ENCODE peak calls at places on chromosomes 16 and 17, in nine cellular contexts. T is PC-3, R is heart right ventricle, Q is esophagus squamous epithelium, W is tibial nerve, L is neuronal stem cell, P is stomach, D is right lobe of liver, X is heart left ventricle. E is an unnamed sample.

GRCh38 chr16:54199486-54200160 is 87.0 kb downstream of the IRX3 start:
- DNase-seq in T (no peak), R (no peak), Q (no peak), W (no peak), L (no peak), P (no peak), D (no peak), X (no peak), E (no peak)

GRCh38 chr17:59914274-59914854 is 21.4 kb downstream of the RPS6KB1 start:
- DNase-seq in T (peak; percentile 70), R (no peak), Q (no peak), W (peak; percentile 22), L (peak; percentile 6), P (no peak), D (no peak), X (no peak), E (peak; percentile 50)

GRCh38 chr17:20955437-20956323 is 87.1 kb downstream of the USP22 start:
- DNase-seq in T (peak; percentile 76), R (no peak), Q (no peak), W (peak; percentile 26), L (no peak), P (no peak), D (no peak), X (no peak), E (peak; percentile 51)

GRCh38 chr16:28879261-28879840 is 1.1 kb downstream of the ATP2A1 start:
- DNase-seq in T (no peak), R (no peak), Q (no peak), W (no peak), L (no peak), P (no peak), D (no peak), X (no peak), E (no peak)

GRCh38 chr17:21066394-21066793 is 23.6 kb upstream of the USP22 start:
- DNase-seq in T (no peak), R (no peak), Q (no peak), W (no peak), L (no peak), P (peak; percentile 19), D (no peak), X (no peak), E (no peak)

GRCh38 chr17:66789093-66789492 is 45.8 kb upstream of the CACNG5 start:
- DNase-seq in T (no peak), R (no peak), Q (no peak), W (no peak), L (no peak), P (no peak), D (no peak), X (no peak), E (no peak)

GRCh38 chr17:48307814-48308411 is 122.1 kb downstream of the SKAP1 start:
- DNase-seq in T (peak; percentile 84), R (peak; percentile 8), Q (no peak), W (peak; percentile 16), L (peak; percentile 23), P (peak; percentile 54), D (peak; percentile 58), X (no peak), E (peak; percentile 64)

GRCh38 chr17:83083368-83084201 is 4.2 kb downstream of the METRNL start:
- DNase-seq in T (peak; percentile 86), R (no peak), Q (no peak), W (no peak), L (no peak), P (no peak), D (no peak), X (no peak), E (peak; percentile 56)

GRCh38 chr17:65027305-65027704 is 29.2 kb downstream of the GNA13 start:
- DNase-seq in T (peak; percentile 96), R (no peak), Q (no peak), W (no peak), L (no peak), P (no peak), D (no peak), X (no peak), E (no peak)

GRCh38 chr17:27621557-27621956 is 9.4 kb upstream of the LGALS9 start:
- DNase-seq in T (no peak), R (no peak), Q (no peak), W (no peak), L (no peak), P (no peak), D (no peak), X (no peak), E (no peak)

GRCh38 chr16:62041401-62041800 is 5.2 kb upstream of the CDH8 start:
- DNase-seq in T (peak; percentile 68), R (no peak), Q (no peak), W (no peak), L (no peak), P (no peak), D (no peak), X (no peak), E (no peak)

GRCh38 chr17:69454051-69454450 is 39.6 kb downstream of the MAP2K6 start:
- DNase-seq in T (no peak), R (no peak), Q (no peak), W (no peak), L (no peak), P (no peak), D (no peak), X (no peak), E (no peak)

GRCh38 chr17:73947281-73947975 is 256.1 kb upstream of the RPL38 start:
- DNase-seq in T (no peak), R (no peak), Q (no peak), W (no peak), L (no peak), P (no peak), D (no peak), X (no peak), E (no peak)

GRCh38 chr17:8066841-8067775 is 20.4 kb downstream of the ALOX12B start:
- DNase-seq in T (peak; percentile 71), R (no peak), Q (no peak), W (no peak), L (no peak), P (no peak), D (no peak), X (no peak), E (no peak)

GRCh38 chr16:22235839-22236745 is 30.0 kb downstream of the EEF2K start:
- DNase-seq in T (no peak), R (no peak), Q (no peak), W (peak; percentile 78), L (no peak), P (no peak), D (no peak), X (no peak), E (peak; percentile 97)

GRCh38 chr17:80861892-80862291 is 129.7 kb upstream of the CHMP6 start:
- DNase-seq in T (no peak), R (peak; percentile 24), Q (no peak), W (no peak), L (no peak), P (no peak), D (peak; percentile 46), X (no peak), E (no peak)

GRCh38 chr17:78497115-78497540 is 80.1 kb downstream of the DNAH17 start:
- DNase-seq in T (peak; percentile 91), R (peak; percentile 76), Q (no peak), W (peak; percentile 62), L (peak; percentile 61), P (peak; percentile 70), D (peak; percentile 77), X (peak; percentile 82), E (peak; percentile 71)

GRCh38 chr17:29588017-29588557 is 1.4 kb downstream of the GIT1 start:
- DNase-seq in T (no peak), R (peak; percentile 30), Q (no peak), W (no peak), L (no peak), P (no peak), D (no peak), X (no peak), E (no peak)

GRCh38 chr17:75816693-75817092 is 27.5 kb downstream of the UNC13D start:
- DNase-seq in T (no peak), R (no peak), Q (no peak), W (no peak), L (no peak), P (no peak), D (no peak), X (no peak), E (no peak)

GRCh38 chr16:27432600-27432957 is 30.6 kb downstream of the IL21R start:
- DNase-seq in T (peak; percentile 4), R (no peak), Q (no peak), W (no peak), L (no peak), P (no peak), D (no peak), X (no peak), E (no peak)

GRCh38 chr17:61352408-61352770 is 47.3 kb upstream of the TBX2 start:
- DNase-seq in T (no peak), R (no peak), Q (no peak), W (no peak), L (no peak), P (no peak), D (no peak), X (no peak), E (no peak)
- H3K4me1 ChIP-seq in T (peaks cover 17% of the 10 kb centered on the region), R (peaks cover 4% of the 10 kb centered on the region), Q (peaks cover 47% of the 10 kb centered on the region), W (peaks cover 10% of the 10 kb centered on the region), L (peaks cover 12% of the 10 kb centered on the region), P (no peaks in the 10 kb centered on the region), D (no peaks in the 10 kb centered on the region), X (peaks cover 5% of the 10 kb centered on the region), E (no peaks in the 10 kb centered on the region)

GRCh38 chr17:39169518-39169917 is 3.6 kb upstream of the ARL5C start:
- DNase-seq in T (no peak), R (no peak), Q (no peak), W (no peak), L (no peak), P (no peak), D (no peak), X (no peak), E (no peak)
- H3K36me3 ChIP-seq in T (no peaks in the 10 kb centered on the region), R (no peaks in the 10 kb centered on the region), Q (no peaks in the 10 kb centered on the region), W (no peaks in the 10 kb centered on the region), L (no peaks in the 10 kb centered on the region), P (no peaks in the 10 kb centered on the region), D (no peaks in the 10 kb centered on the region), X (no peaks in the 10 kb centered on the region), E (no peaks in the 10 kb centered on the region)

DNA sequence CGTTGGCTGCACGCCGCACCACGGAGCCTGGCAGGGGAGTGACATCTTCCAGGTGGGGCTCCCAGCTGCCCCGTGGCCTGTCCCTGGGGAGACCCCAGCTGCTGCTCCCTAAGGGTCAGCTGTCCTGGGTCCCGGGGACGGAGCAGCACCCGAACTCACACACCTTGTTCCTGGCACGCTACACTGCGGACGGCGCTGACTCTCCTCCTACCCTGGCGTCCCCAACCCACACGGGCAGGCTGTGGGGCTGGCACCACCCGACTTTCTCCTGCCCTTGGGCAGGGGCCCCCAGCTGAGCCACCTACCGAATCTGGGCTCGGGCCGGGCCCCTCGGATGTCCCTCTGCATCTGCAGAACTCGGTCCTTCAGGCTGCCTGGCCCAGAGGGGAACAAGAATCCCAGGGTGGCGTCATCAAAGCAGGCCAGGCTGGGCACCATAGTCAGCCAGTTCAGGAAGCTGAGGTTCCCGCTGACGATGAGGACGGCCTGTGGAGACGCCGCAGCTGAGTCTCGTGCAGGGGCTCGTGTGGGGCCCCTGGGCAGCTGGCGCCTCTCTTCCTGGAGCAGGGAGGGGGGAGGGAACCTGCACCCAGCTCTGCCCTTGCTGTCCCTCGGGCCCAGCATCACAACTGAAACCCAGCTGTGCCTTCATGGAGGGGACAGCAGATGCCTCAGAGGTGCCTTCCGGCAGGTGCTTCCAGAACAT is 70.5 kb upstream of the GNG13 start:
- DNase-seq in T (no peak), R (no peak), Q (no peak), W (no peak), L (no peak), P (no peak), D (peak; percentile 44), X (peak; percentile 66), E (no peak)
- H3K9me3 ChIP-seq in T (no peaks in the 10 kb centered on the region), R (no peaks in the 10 kb centered on the region), Q (no peaks in the 10 kb centered on the region), W (no peaks in the 10 kb centered on the region), L (peaks cover 2% of the 10 kb centered on the region), P (no peaks in the 10 kb centered on the region), D (no peaks in the 10 kb centered on the region), X (no peaks in the 10 kb centered on the region), E (no peaks in the 10 kb centered on the region)

GRCh38 chr16:88771294-88771772 is 13.7 kb downstream of the PIEZO1 start:
- DNase-seq in T (no peak), R (no peak), Q (no peak), W (no peak), L (no peak), P (no peak), D (no peak), X (no peak), E (no peak)
- H3K4me1 ChIP-seq in T (peaks cover 40% of the 10 kb centered on the region), R (peaks cover 74% of the 10 kb centered on the region), Q (peaks cover 90% of the 10 kb centered on the region), W (peaks cover 94% of the 10 kb centered on the region), L (peaks cover 42% of the 10 kb centered on the region), P (peaks cover 71% of the 10 kb centered on the region), D (peaks cover 13% of the 10 kb centered on the region), X (peaks cover 65% of the 10 kb centered on the region), E (peaks cover 5% of the 10 kb centered on the region)